ENCODE peak calls at places on chromosomes 3 and 15, in five cellular contexts. O is aorta, P is nephron progenitor cell, V is retinal pigment epithelial cell, L is foreskin fibroblast. D is an unnamed sample.

GRCh38 chr3:140377644-140378043 is 300.2 kb upstream of the TRIM42 start:
- DNase-seq in P (no peak), V (no peak), L (no peak), O (no peak), D (no peak)

GRCh38 chr3:127761101-127761802 is 61.1 kb downstream of the MGLL start:
- DNase-seq in P (no peak), O (peak), V (no peak), L (no peak), D (no peak)

GRCh38 chr3:79339846-79340245 is 428.0 kb downstream of the ROBO1 start:
- DNase-seq in V (no peak), L (no peak), O (no peak), P (no peak), D (no peak)

GRCh38 chr15:67622110-67622509 is 79.6 kb downstream of the MAP2K5 start:
- DNase-seq in O (no peak), L (no peak), P (no peak), V (no peak), D (no peak)

GRCh38 chr3:115254492-115255196 is 107.6 kb upstream of the ZBTB20 start:
- DNase-seq in V (no peak), P (peak), L (no peak), O (peak), D (no peak)

GRCh38 chr15:82647835-82648256 is 683 bp upstream of the CPEB1 start:
- DNase-seq in P (peak), O (peak), L (no peak), V (no peak), D (no peak)

GRCh38 chr3:135012101-135012500 is 217.0 kb downstream of the EPHB1 start:
- DNase-seq in O (no peak), V (no peak), L (no peak), P (no peak), D (no peak)

GRCh38 chr3:112003321-112004080 is 4.8 kb downstream of the TAGLN3 start:
- DNase-seq in L (no peak), P (no peak), O (no peak), V (no peak), D (no peak)

GRCh38 chr3:195549931-195550519 is 6.9 kb upstream of the PPP1R2 start:
- DNase-seq in P (no peak), V (no peak), L (no peak), O (no peak), D (no peak)

GRCh38 chr3:23944861-23945652 is at the start of gene NR1D2:
- DNase-seq in P (peak), O (peak), V (peak), L (peak), D (no peak)

GRCh38 chr3:83890763-83891135 is 1068.0 kb upstream of the CADM2 start:
- DNase-seq in P (no peak), O (no peak), L (peak), V (no peak), D (no peak)

GRCh38 chr3:179450321-179450720 is 949 bp downstream of the GNB4 start:
- DNase-seq in V (no peak), P (no peak), O (no peak), L (peak), D (no peak)

GRCh38 chr15:65006876-65007275 is 17.2 kb upstream of the SPG21 start:
- DNase-seq in V (no peak), O (no peak), P (peak), L (no peak), D (no peak)

GRCh38 chr3:9257092-9257491 is 7.6 kb upstream of the SRGAP3 start:
- DNase-seq in V (no peak), O (no peak), P (no peak), L (no peak), D (no peak)

GRCh38 chr3:42652611-42653302 is 740 bp upstream of the ZBTB47 start:
- DNase-seq in V (no peak), L (peak), O (no peak), P (no peak), D (peak)

GRCh38 chr15:77186518-77187095 is 115.7 kb upstream of the TSPAN3 start:
- DNase-seq in O (no peak), P (no peak), V (no peak), L (peak), D (no peak)

GRCh38 chr15:67840747-67841634 is 1.1 kb upstream of the RNU6-1 start:
- DNase-seq in O (peak), V (no peak), L (peak), P (no peak), D (no peak)

GRCh38 chr15:35697549-35698299 is 151.8 kb upstream of the DPH6 start:
- DNase-seq in V (peak), O (no peak), L (peak), P (no peak), D (no peak)

GRCh38 chr3:89957461-89957860 is 850.0 kb downstream of the EPHA3 start:
- DNase-seq in O (no peak), P (no peak), V (no peak), L (peak), D (no peak)

GRCh38 chr15:31049682-31050606 is 51.6 kb downstream of the TRPM1 start:
- DNase-seq in O (no peak), P (no peak), L (no peak), V (no peak), D (no peak)

GRCh38 chr3:59407425-59407824 is 357.6 kb upstream of the CFAP20DC start:
- DNase-seq in V (no peak), O (no peak), P (no peak), L (no peak), D (no peak)

GRCh38 chr15:64803526-64803925 is 21.9 kb downstream of the PIF1 start:
- DNase-seq in V (no peak), P (no peak), O (no peak), L (no peak), D (no peak)

GRCh38 chr3:195259564-195260285 is 11.2 kb downstream of the XXYLT1 start:
- DNase-seq in V (no peak), L (peak), P (peak), O (peak), D (peak)

GRCh38 chr15:41490355-41490754 is 3.3 kb upstream of the ITPKA start:
- DNase-seq in V (peak), P (no peak), L (peak), O (no peak), D (peak)

GRCh38 chr15:72846027-72846426 is 62.5 kb upstream of the ADPGK start:
- DNase-seq in V (no peak), L (no peak), P (no peak), O (no peak), D (peak)

GRCh38 chr15:57607570-57608000 is 15.9 kb downstream of the MYZAP start:
- DNase-seq in O (no peak), V (no peak), L (peak), P (no peak), D (peak)

GRCh38 chr15:34721802-34722795 is 32.7 kb downstream of the GJD2 start:
- DNase-seq in L (peak), P (peak), V (peak), O (peak), D (peak)

GRCh38 chr15:75578206-75578947 is 738 bp downstream of the PTPN9 start:
- DNase-seq in L (peak), P (peak), V (no peak), O (peak), D (no peak)

GRCh38 chr3:177340243-177340830 is 143.1 kb upstream of the TBL1XR1 start:
- DNase-seq in L (no peak), P (no peak), V (no peak), O (no peak), D (no peak)

GRCh38 chr3:53863127-53863526 is 16.8 kb downstream of the IL17RB start:
- DNase-seq in V (no peak), O (no peak), L (no peak), P (no peak), D (no peak)

GRCh38 chr3:196989721-196990262 is 21.2 kb upstream of the PIGZ start:
- DNase-seq in O (peak), V (no peak), P (no peak), L (no peak), D (no peak)

GRCh38 chr3:12121466-12121865 is 37.2 kb downstream of the TIMP4 start:
- DNase-seq in P (no peak), V (no peak), L (no peak), O (no peak), D (no peak)

GRCh38 chr3:7388026-7388425 is 527.1 kb downstream of the GRM7 start:
- DNase-seq in O (no peak), V (no peak), L (no peak), P (no peak), D (no peak)

D was measured in GM04504.